ENCODE peak calls at places on chromosomes 11 and 22, in nine cellular contexts. X is fibroblast of lung, H is heart right ventricle, R is prostate gland, F is foreskin keratinocyte, L is mammary epithelial cell, Q is lung, A is astrocyte, C is GM23338. W is an unnamed sample.

GRCh38 chr11:3929232-3929631 is 73.8 kb downstream of the STIM1 start:
- DNase-seq in X (peak; percentile 65), H (no peak), R (no peak), F (no peak), L (no peak), Q (no peak), A (peak; percentile 62), C (no peak), W (no peak)

GRCh38 chr11:112877561-112877960 is 83.7 kb upstream of the NCAM1 start:
- DNase-seq in X (no peak), H (no peak), R (no peak), F (no peak), L (no peak), Q (no peak), A (no peak), C (peak; percentile 42), W (no peak)

GRCh38 chr22:36873614-36874308 is 13.0 kb downstream of the NCF4 start:
- DNase-seq in X (peak; percentile 49), H (peak; percentile 43), R (peak; percentile 81), F (peak; percentile 84), L (peak; percentile 88), Q (peak; percentile 62), A (peak; percentile 28), C (peak; percentile 56), W (no peak)

GRCh38 chr11:34269031-34269430 is 88.8 kb downstream of the ABTB2 start:
- DNase-seq in X (peak; percentile 43), H (no peak), R (no peak), F (no peak), L (no peak), Q (no peak), A (peak; percentile 28), C (no peak), W (no peak)

GRCh38 chr11:114062272-114062671 is 2.8 kb downstream of the ZBTB16 start:
- DNase-seq in X (no peak), H (no peak), R (no peak), F (no peak), L (no peak), Q (no peak), A (no peak), C (no peak), W (no peak)

GRCh38 chr11:2930705-2931415 is 1.6 kb upstream of the PHLDA2 start:
- DNase-seq in X (no peak), H (peak; percentile 44), R (peak; percentile 86), F (peak; percentile 72), L (peak; percentile 76), Q (peak; percentile 89), A (no peak), C (peak; percentile 94), W (no peak)

GRCh38 chr11:25211635-25212251 is 714.9 kb downstream of the LUZP2 start:
- DNase-seq in X (no peak), H (no peak), R (no peak), F (peak; percentile 77), L (peak; percentile 75), Q (no peak), A (no peak), C (no peak), W (no peak)

GRCh38 chr11:46277623-46278386 is at the start of gene CREB3L1:
- DNase-seq in X (peak; percentile 17), H (peak; percentile 30), R (peak; percentile 23), F (no peak), L (no peak), Q (peak; percentile 71), A (no peak), C (peak; percentile 61), W (no peak)

GRCh38 chr11:70826541-70826943 is 425.8 kb downstream of the SHANK2 start:
- DNase-seq in X (no peak), H (no peak), R (peak; percentile 13), F (no peak), L (no peak), Q (no peak), A (no peak), C (peak; percentile 62), W (no peak)

GRCh38 chr11:4466168-4466891 is 16.1 kb upstream of the OR52K1 start:
- DNase-seq in X (no peak), H (no peak), R (no peak), F (no peak), L (no peak), Q (no peak), A (no peak), C (peak; percentile 32), W (no peak)

DNA sequence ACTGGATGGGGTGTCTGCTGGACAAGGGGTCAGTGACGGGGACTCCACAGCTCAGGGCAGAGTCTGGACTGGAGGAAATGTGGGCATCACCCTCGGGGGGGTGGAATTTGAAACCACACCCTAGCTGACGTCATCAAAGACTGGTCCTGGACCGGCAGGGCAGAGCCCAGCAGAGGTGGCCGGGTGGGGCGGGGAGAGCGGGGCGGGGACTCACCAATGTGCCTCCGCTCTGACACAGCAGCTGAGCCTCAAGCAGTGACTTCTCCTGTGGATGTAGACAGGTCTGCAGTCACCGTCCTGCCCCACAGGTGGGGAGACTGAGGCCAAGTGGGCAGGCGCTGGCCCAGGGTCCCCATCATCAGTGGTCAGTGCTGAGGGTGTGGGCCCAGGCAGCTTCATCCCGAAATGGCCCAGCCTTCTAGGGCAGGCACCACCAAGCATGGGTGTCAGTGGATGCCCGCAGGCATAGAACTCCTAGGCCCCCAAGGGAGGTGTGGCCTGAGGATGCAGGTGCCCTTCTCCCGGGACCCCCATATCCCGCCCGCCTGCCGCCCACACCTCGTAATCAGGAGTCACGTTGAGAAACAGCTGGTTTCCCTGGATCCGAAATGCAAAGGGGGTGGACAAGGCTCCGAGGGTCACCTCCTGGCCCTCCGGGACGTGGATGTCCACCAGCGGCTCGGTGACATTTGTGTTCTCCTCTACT is 603 bp downstream of the CDHR5 start:
- DNase-seq in X (no peak), H (no peak), R (no peak), F (no peak), L (peak; percentile 31), Q (no peak), A (no peak), C (no peak), W (no peak)
- H3K27ac ChIP-seq in X (no peak overlapping the region), H (no peak overlapping the region), R (no peak overlapping the region), F (no peak overlapping the region), L (no peak overlapping the region), Q (no peak overlapping the region), A (no peak overlapping the region), C (no peak overlapping the region), W (no peak overlapping the region)

GRCh38 chr11:118748056-118748455 is 42.9 kb downstream of the DDX6 start:
- DNase-seq in X (no peak), H (no peak), R (no peak), F (no peak), L (no peak), Q (no peak), A (no peak), C (no peak), W (no peak)

GRCh38 chr11:118744001-118744400 is 47.0 kb downstream of the DDX6 start:
- DNase-seq in X (no peak), H (no peak), R (no peak), F (no peak), L (no peak), Q (no peak), A (no peak), C (no peak), W (no peak)

GRCh38 chr11:118749429-118749828 is 41.5 kb downstream of the DDX6 start:
- DNase-seq in X (no peak), H (peak; percentile 12), R (no peak), F (no peak), L (no peak), Q (peak; percentile 32), A (no peak), C (no peak), W (no peak)

GRCh38 chr11:118742304-118742703 is 48.7 kb downstream of the DDX6 start:
- DNase-seq in X (no peak), H (no peak), R (no peak), F (no peak), L (no peak), Q (no peak), A (no peak), C (no peak), W (no peak)

DNA sequence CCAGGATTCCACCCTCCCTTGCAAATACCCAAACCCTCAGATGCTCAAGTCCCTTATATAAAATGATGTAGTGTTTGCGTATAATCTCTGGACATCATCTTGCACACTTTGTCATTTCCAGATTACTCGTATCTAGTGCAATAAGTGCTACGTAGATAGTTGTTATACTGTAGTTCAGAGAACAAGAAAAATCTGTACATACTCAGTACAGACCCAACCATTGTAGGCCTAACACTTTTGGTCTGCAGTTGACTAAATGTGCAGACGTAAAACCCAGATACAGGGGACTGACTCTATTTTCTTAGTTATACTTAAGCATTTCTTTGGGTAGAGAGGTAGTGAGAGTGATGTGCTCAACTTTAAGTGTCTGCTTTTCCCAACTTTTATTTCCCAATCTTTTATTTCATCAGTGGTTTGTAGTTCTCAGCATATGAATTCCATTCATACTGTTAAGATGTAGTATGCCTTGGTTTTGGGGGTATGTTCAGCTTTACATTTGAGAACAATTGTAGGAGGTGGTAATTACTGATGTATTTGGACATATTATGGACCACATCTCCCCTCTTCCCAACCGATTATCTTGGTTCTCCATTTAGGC is 43.9 kb downstream of the DDX6 start:
- DNase-seq in X (no peak), H (no peak), R (no peak), F (peak; percentile 10), L (no peak), Q (no peak), A (no peak), C (no peak), W (no peak)
- H3K27ac ChIP-seq in X (no peak overlapping the region), H (no peak overlapping the region), R (no peak overlapping the region), F (no peak overlapping the region), L (no peak overlapping the region), Q (no peak overlapping the region), A (no peak overlapping the region), C (peak overlapping the region; percentile 48), W (no peak overlapping the region)

GRCh38 chr11:121478226-121478894 is 25.6 kb upstream of the SORL1-AS1 start:
- DNase-seq in X (no peak), H (no peak), R (peak; percentile 80), F (no peak), L (peak; percentile 61), Q (no peak), A (no peak), C (no peak), W (no peak)
- H3K27ac ChIP-seq in X (no peak overlapping the region), H (no peak overlapping the region), R (peak overlapping the region; percentile 71), F (no peak overlapping the region), L (no peak overlapping the region), Q (no peak overlapping the region), A (no peak overlapping the region), C (peak overlapping the region; percentile 85), W (no peak overlapping the region)

GRCh38 chr11:75728992-75729391 is 11.4 kb downstream of the MOGAT2 start:
- DNase-seq in X (no peak), H (no peak), R (no peak), F (no peak), L (no peak), Q (no peak), A (no peak), C (no peak), W (no peak)

GRCh38 chr11:75722669-75723042 is 5.0 kb downstream of the MOGAT2 start:
- DNase-seq in X (no peak), H (no peak), R (no peak), F (no peak), L (no peak), Q (no peak), A (no peak), C (no peak), W (no peak)

GRCh38 chr11:75721852-75722668 is 4.4 kb downstream of the MOGAT2 start:
- DNase-seq in X (no peak), H (no peak), R (no peak), F (no peak), L (no peak), Q (no peak), A (no peak), C (no peak), W (no peak)

GRCh38 chr11:75720639-75721038 is 3.0 kb downstream of the MOGAT2 start:
- DNase-seq in X (no peak), H (no peak), R (no peak), F (no peak), L (no peak), Q (no peak), A (no peak), C (no peak), W (no peak)

GRCh38 chr11:75725552-75726320 is 8.1 kb downstream of the MOGAT2 start:
- DNase-seq in X (no peak), H (no peak), R (no peak), F (no peak), L (no peak), Q (no peak), A (no peak), C (no peak), W (no peak)
- H3K27ac ChIP-seq in X (no peak overlapping the region), H (no peak overlapping the region), R (no peak overlapping the region), F (no peak overlapping the region), L (no peak overlapping the region), Q (no peak overlapping the region), A (no peak overlapping the region), C (no peak overlapping the region), W (no peak overlapping the region)

W was measured in effector memory CD4-positive, alpha-beta T cell.